ENCODE peak calls at places on chromosomes 4 and X, in four cellular contexts. I, Z, O and Y are unnamed samples.

GRCh38 chr4:108466936-108467902 is 153.2 kb upstream of the RPL34 start:
- DNase-seq in I (no peak), Z (no peak), O (no peak), Y (no peak)

GRCh38 chr4:20520901-20521300 is 179.4 kb upstream of the PACRGL start:
- DNase-seq in I (no peak), Z (no peak), O (no peak), Y (no peak)

GRCh38 chrX:129795584-129795983 is 15.8 kb downstream of the SASH3 start:
- DNase-seq in I (no peak), Z (no peak), O (no peak), Y (no peak)

GRCh38 chrX:25002658-25003015 is 13.1 kb downstream of the ARX start:
- DNase-seq in I (no peak), Z (no peak), O (no peak), Y (no peak)

GRCh38 chr4:91288702-91289311 is 1015.0 kb upstream of the GRID2 start:
- DNase-seq in I (no peak), Z (no peak), O (no peak), Y (no peak)

GRCh38 chr4:40190880-40191815 is 5.7 kb upstream of the RHOH start:
- DNase-seq in I (no peak), Z (no peak), O (no peak), Y (no peak)

GRCh38 chr4:7159923-7160322 is 32.4 kb upstream of the SORCS2 start:
- DNase-seq in I (no peak), Z (no peak), O (no peak), Y (no peak)

GRCh38 chr4:110096406-110096805 is 102.0 kb downstream of the ELOVL6 start:
- DNase-seq in I (no peak), Z (no peak), O (no peak), Y (no peak)

GRCh38 chrX:129361566-129361965 is 161.7 kb downstream of the SMARCA1 start:
- DNase-seq in I (no peak), Z (no peak), O (no peak), Y (no peak)

GRCh38 chr4:168496834-168497233 is at the start of gene PALLD:
- DNase-seq in I (peak; percentile 67), Z (no peak), O (no peak), Y (no peak)

GRCh38 chr4:10108818-10109783 is 7.5 kb downstream of the WDR1 start:
- DNase-seq in I (no peak), Z (no peak), O (no peak), Y (no peak)

GRCh38 chr4:41184009-41184408 is 30.3 kb downstream of the APBB2 start:
- DNase-seq in I (no peak), Z (no peak), O (no peak), Y (no peak)

GRCh38 chr4:15963001-15963451 is at the start of gene FGFBP2:
- DNase-seq in I (no peak), Z (no peak), O (no peak), Y (no peak)

GRCh38 chr4:129213692-129214091 is 117.7 kb downstream of the C4orf33 start:
- DNase-seq in I (no peak), Z (no peak), O (no peak), Y (no peak)

GRCh38 chr4:7511509-7511908 is 76.8 kb upstream of the PSAPL1 start:
- DNase-seq in I (no peak), Z (no peak), O (no peak), Y (no peak)

GRCh38 chrX:73448379-73448778 is 1.5 kb downstream of the CDX4 start:
- DNase-seq in I (no peak), Z (no peak), O (no peak), Y (no peak)

GRCh38 chrX:46488712-46489111 is 56.5 kb downstream of the ZNF674 start:
- DNase-seq in I (no peak), Z (peak; percentile 76), O (no peak), Y (no peak)

GRCh38 chr4:131499139-131499873 is 1649.8 kb upstream of the PCDH10 start:
- DNase-seq in I (no peak), Z (no peak), O (no peak), Y (no peak)

GRCh38 chr4:110119880-110120279 is 78.5 kb downstream of the ELOVL6 start:
- DNase-seq in I (no peak), Z (no peak), O (peak; percentile 9), Y (no peak)

GRCh38 chrX:74853255-74853654 is 72.0 kb downstream of the NEXMIF start:
- DNase-seq in I (no peak), Z (no peak), O (no peak), Y (no peak)

GRCh38 chr4:168221298-168221697 is 97.3 kb downstream of the DDX60 start:
- DNase-seq in I (no peak), Z (no peak), O (no peak), Y (no peak)

GRCh38 chrX:53563324-53563723 is 123.2 kb downstream of the HUWE1 start:
- DNase-seq in I (no peak), Z (no peak), O (no peak), Y (no peak)

GRCh38 chrX:53556868-53557267 is 122.7 kb upstream of the HSD17B10 start:
- DNase-seq in I (no peak), Z (no peak), O (no peak), Y (no peak)

GRCh38 chrX:53561912-53562311 is 124.6 kb downstream of the HUWE1 start:
- DNase-seq in I (no peak), Z (no peak), O (no peak), Y (no peak)

GRCh38 chrX:53558646-53559045 is 124.5 kb upstream of the HSD17B10 start:
- DNase-seq in I (no peak), Z (no peak), O (no peak), Y (no peak)
- H3K36me3 ChIP-seq in I (peaks cover 19% of the 10 kb centered on the region), Z (peaks cover 99% of the 10 kb centered on the region), O (peaks cover 97% of the 10 kb centered on the region), Y (peaks cover 41% of the 10 kb centered on the region)

DNA sequence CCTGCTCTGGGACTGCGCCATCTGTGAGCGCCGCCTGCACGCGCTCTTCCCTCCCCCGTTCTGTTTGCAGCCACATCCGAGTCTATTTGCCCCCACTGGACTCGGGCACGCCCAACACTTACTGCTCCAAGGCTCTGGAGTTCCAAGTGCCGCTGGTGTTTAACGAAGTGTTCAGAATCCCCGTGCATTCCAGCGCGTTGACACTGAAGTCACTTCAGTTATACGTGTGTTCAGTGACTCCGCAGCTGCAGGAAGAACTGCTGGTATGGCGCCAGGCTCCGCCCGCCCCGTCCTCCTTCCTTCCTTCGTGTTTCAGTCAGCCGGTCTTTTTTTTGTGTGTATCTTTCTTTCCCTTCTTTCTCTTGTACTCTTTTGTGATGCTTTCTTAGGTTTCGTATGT is 30.7 kb upstream of the CLCN4 start:
- DNase-seq in I (no peak), Z (no peak), O (no peak), Y (no peak)
- H3K36me3 ChIP-seq in I (no peaks in the 10 kb centered on the region), Z (no peaks in the 10 kb centered on the region), O (peaks cover 65% of the 10 kb centered on the region), Y (peaks cover 2% of the 10 kb centered on the region)

GRCh38 chr4:2906218-2906617 is 57.0 kb downstream of the NOP14 start:
- DNase-seq in I (no peak), Z (no peak), O (no peak), Y (no peak)
- H3K36me3 ChIP-seq in I (peaks cover 14% of the 10 kb centered on the region), Z (peaks cover 79% of the 10 kb centered on the region), O (peaks cover 97% of the 10 kb centered on the region), Y (peaks cover 13% of the 10 kb centered on the region)

GRCh38 chr4:70996014-70996353 is 2.5 kb downstream of the DCK start:
- DNase-seq in I (no peak), Z (no peak), O (no peak), Y (no peak)
- H3K36me3 ChIP-seq in I (no peaks in the 10 kb centered on the region), Z (peaks cover 26% of the 10 kb centered on the region), O (peaks cover 59% of the 10 kb centered on the region), Y (no peaks in the 10 kb centered on the region)